ENCODE peak calls at places on chromosomes 2 and 18, in seven cellular contexts. D is KBM-7; C is HEK293T; X is AG04450; L is RWPE1; N is activated CD8-positive, alpha-beta memory T cell treated with anti-CD3 and anti-CD28 coated beads for 1 hour; Z is GM23248. R is an unnamed sample.

GRCh38 chr2:73408198-73408597 is 22.6 kb downstream of the ALMS1 start:
- DNase-seq in L (no peak), C (no peak), D (no peak), Z (no peak), X (no peak), N (no peak), R (no peak)

GRCh38 chr2:233209978-233210680 is 41.3 kb upstream of the ATG16L1 start:
- DNase-seq in L (no peak), C (no peak), N (no peak), D (no peak), X (no peak), Z (peak; percentile 12), R (no peak)

GRCh38 chr2:43464546-43464945 is 131.3 kb downstream of the THADA start:
- DNase-seq in C (no peak), X (no peak), L (no peak), N (no peak), Z (peak; percentile 67), D (no peak), R (no peak)

GRCh38 chr2:28407976-28408690 is 15.5 kb downstream of the FOSL2 start:
- DNase-seq in N (no peak), C (no peak), L (no peak), D (no peak), Z (no peak), X (no peak), R (no peak)

GRCh38 chr2:218257390-218257981 is 3.3 kb upstream of the GPBAR1 start:
- DNase-seq in C (peak; percentile 72), N (peak; percentile 26), Z (peak; percentile 49), L (peak; percentile 20), D (peak; percentile 87), X (no peak), R (no peak)

GRCh38 chr2:16739778-16740581 is 74.3 kb upstream of the CYRIA start:
- DNase-seq in N (no peak), Z (no peak), D (no peak), X (no peak), C (no peak), L (peak; percentile 48), R (no peak)

GRCh38 chr2:65227035-65227470 is 578 bp upstream of the ACTR2 start:
- DNase-seq in D (no peak), X (no peak), Z (peak; percentile 62), L (peak; percentile 3), N (no peak), C (no peak), R (no peak)

GRCh38 chr2:172471168-172471567 is 43.8 kb downstream of the ITGA6 start:
- DNase-seq in C (no peak), Z (no peak), D (no peak), L (no peak), X (no peak), N (no peak), R (no peak)

GRCh38 chr2:231674587-231675334 is 33.6 kb upstream of the PTMA start:
- DNase-seq in Z (peak; percentile 73), C (peak; percentile 56), D (peak; percentile 89), L (peak; percentile 46), X (no peak), N (no peak), R (no peak)

GRCh38 chr2:176805345-176805744 is 407.2 kb upstream of the HNRNPA3 start:
- DNase-seq in N (no peak), D (no peak), Z (no peak), L (no peak), X (no peak), C (no peak), R (no peak)

GRCh38 chr2:109497447-109497846 is 116.3 kb downstream of the SEPTIN10 start:
- DNase-seq in N (no peak), D (no peak), C (no peak), X (peak; percentile 68), L (no peak), Z (peak; percentile 78), R (no peak)

GRCh38 chr2:209680596-209680995 is 91.0 kb upstream of the UNC80 start:
- DNase-seq in X (no peak), Z (no peak), D (no peak), N (no peak), L (no peak), C (no peak), R (no peak)

GRCh38 chr2:105364436-105365139 is 27.2 kb downstream of the C2orf49 start:
- DNase-seq in D (no peak), X (no peak), N (no peak), C (no peak), L (no peak), Z (peak; percentile 71), R (no peak)

GRCh38 chr2:1886405-1886992 is 142.2 kb upstream of the PXDN start:
- DNase-seq in D (peak; percentile 43), L (peak; percentile 55), C (peak; percentile 71), Z (peak; percentile 77), N (no peak), X (peak; percentile 30), R (no peak)

GRCh38 chr2:10500601-10501361 is 52.7 kb upstream of the ODC1 start:
- DNase-seq in D (no peak), C (no peak), L (peak; percentile 49), Z (peak; percentile 68), N (no peak), X (no peak), R (no peak)

GRCh38 chr2:11777066-11777782 is 30.8 kb downstream of the LPIN1 start:
- DNase-seq in N (no peak), L (no peak), X (no peak), D (peak; percentile 57), Z (no peak), C (no peak), R (no peak)

GRCh38 chr2:42117923-42118758 is 51.0 kb upstream of the EML4 start:
- DNase-seq in X (no peak), C (no peak), D (peak; percentile 83), L (no peak), N (no peak), Z (peak; percentile 89), R (no peak)

GRCh38 chr2:163800889-163801498 is 65.2 kb upstream of the FIGN start:
- DNase-seq in X (peak; percentile 8), L (no peak), N (no peak), C (peak; percentile 60), Z (peak; percentile 47), D (no peak), R (no peak)

GRCh38 chr2:169923977-169924376 is 96.7 kb downstream of the UBR3 start:
- DNase-seq in X (no peak), D (no peak), L (no peak), N (no peak), Z (no peak), C (no peak), R (no peak)

GRCh38 chr18:78630356-78630755 is 349.3 kb upstream of the SALL3 start:
- DNase-seq in C (no peak), L (no peak), N (no peak), Z (no peak), D (no peak), X (no peak), R (no peak)

GRCh38 chr18:31657823-31658669 is 26.3 kb downstream of the B4GALT6 start:
- DNase-seq in N (no peak), L (no peak), C (peak; percentile 69), Z (no peak), D (no peak), X (no peak), R (no peak)

GRCh38 chr2:164060031-164060430 is 324.2 kb upstream of the FIGN start:
- DNase-seq in X (no peak), Z (no peak), C (no peak), N (no peak), D (no peak), L (no peak), R (no peak)

GRCh38 chr2:19560785-19561184 is 202.4 kb upstream of the OSR1 start:
- DNase-seq in X (no peak), L (no peak), D (no peak), Z (no peak), N (no peak), C (no peak), R (no peak)

GRCh38 chr2:226738191-226738820 is 61.3 kb downstream of the IRS1 start:
- DNase-seq in C (no peak), Z (no peak), D (no peak), N (no peak), L (no peak), X (no peak), R (no peak)

GRCh38 chr18:63379639-63379962 is 12.6 kb upstream of the KDSR start:
- DNase-seq in Z (peak; percentile 37), X (no peak), D (no peak), L (peak; percentile 2), N (no peak), C (no peak), R (no peak)

GRCh38 chr2:26008851-26009566 is 24.9 kb upstream of the RAB10 start:
- DNase-seq in N (no peak), Z (peak; percentile 91), X (peak; percentile 30), D (peak; percentile 95), L (peak; percentile 96), C (no peak), R (no peak)

GRCh38 chr18:5582849-5583667 is 39.3 kb upstream of the EPB41L3 start:
- DNase-seq in N (no peak), Z (peak; percentile 57), D (no peak), L (no peak), C (peak; percentile 9), X (no peak), R (no peak)

GRCh38 chr2:217911283-217911965 is 91.4 kb downstream of the TNS1 start:
- DNase-seq in X (no peak), Z (peak; percentile 80), C (no peak), N (no peak), L (no peak), D (no peak), R (no peak)